ENCODE peak calls at places on chromosomes 5 and 9, in seven cellular contexts. C is ovary, E is lower leg skin, R is breast epithelium, T is left lung, P is Peyer's patch, N is Calu3. K is an unnamed sample.

GRCh38 chr5:57335092-57335491 is 147.5 kb downstream of the ACTBL2 start:
- DNase-seq in T (no peak), E (no peak), C (no peak), N (no peak), P (no peak), R (no peak), K (no peak)

GRCh38 chr9:133164209-133164590 is 486 bp upstream of the GBGT1 start:
- DNase-seq in P (no peak), R (peak; percentile 46), C (no peak), T (no peak), N (no peak), E (no peak), K (no peak)

GRCh38 chr5:132467292-132467984 is 23.1 kb downstream of the IRF1 start:
- DNase-seq in C (no peak), E (no peak), P (peak; percentile 60), T (no peak), R (peak; percentile 17), N (no peak), K (no peak)

GRCh38 chr5:105506692-105507277 is 1944.2 kb upstream of the NUDT12 start:
- DNase-seq in T (no peak), R (no peak), P (no peak), E (no peak), N (peak; percentile 53), C (no peak), K (no peak)

GRCh38 chr9:112861638-112862555 is 28.8 kb downstream of the SLC46A2 start:
- DNase-seq in R (no peak), C (no peak), P (peak; percentile 51), E (no peak), N (no peak), T (peak; percentile 83), K (no peak)

GRCh38 chr9:86042226-86042625 is 57.1 kb downstream of the GOLM1 start:
- DNase-seq in C (no peak), E (peak; percentile 31), N (no peak), T (no peak), R (no peak), P (no peak), K (no peak)

GRCh38 chr9:122498883-122499288 is 11.7 kb upstream of the OR1J2 start:
- DNase-seq in P (no peak), E (no peak), R (peak; percentile 67), T (no peak), C (no peak), N (peak; percentile 3), K (no peak)

GRCh38 chr5:149429839-149430721 is 51.0 kb upstream of the IL17B start:
- DNase-seq in N (no peak), T (no peak), P (no peak), E (no peak), C (peak; percentile 74), R (no peak), K (no peak)

GRCh38 chr9:107119735-107120134 is 163.3 kb upstream of the RAD23B start:
- DNase-seq in C (no peak), E (no peak), P (no peak), N (peak; percentile 39), T (no peak), R (no peak), K (no peak)

GRCh38 chr9:86407022-86407421 is 52.8 kb upstream of the TUT7 start:
- DNase-seq in P (no peak), E (no peak), R (no peak), T (no peak), C (no peak), N (peak; percentile 44), K (no peak)

GRCh38 chr5:100423330-100423729 is 111.8 kb upstream of the FAM174A start:
- DNase-seq in T (no peak), P (no peak), N (no peak), C (no peak), E (no peak), R (no peak), K (no peak)

GRCh38 chr9:14175778-14176177 is 138.2 kb downstream of the NFIB start:
- DNase-seq in N (no peak), P (no peak), R (no peak), T (no peak), C (no peak), E (no peak), K (no peak)

GRCh38 chr9:113476511-113476916 is 13.0 kb downstream of the RGS3 start:
- DNase-seq in E (no peak), T (no peak), N (no peak), P (no peak), C (no peak), R (no peak), K (no peak)

GRCh38 chr5:95530441-95530840 is 24.3 kb downstream of the SKIC3 start:
- DNase-seq in E (no peak), T (no peak), P (no peak), N (no peak), C (no peak), R (no peak), K (no peak)

GRCh38 chr9:91346644-91347043 is 15.1 kb downstream of the AUH start:
- DNase-seq in C (no peak), T (no peak), E (no peak), P (no peak), R (no peak), N (no peak), K (no peak)

GRCh38 chr5:80502795-80503194 is 14.9 kb downstream of the FAM151B start:
- DNase-seq in N (no peak), P (no peak), R (no peak), E (no peak), C (no peak), T (no peak), K (no peak)

GRCh38 chr9:106072421-106072820 is 378.1 kb downstream of the TMEM38B start:
- DNase-seq in E (no peak), T (no peak), P (no peak), R (no peak), N (no peak), C (no peak), K (no peak)

GRCh38 chr9:106621299-106621920 is 241.6 kb upstream of the ZNF462 start:
- DNase-seq in C (no peak), T (no peak), N (no peak), E (no peak), R (no peak), P (no peak), K (no peak)

GRCh38 chr5:60958088-60958487 is 13.1 kb downstream of the NDUFAF2 start:
- DNase-seq in T (no peak), C (no peak), N (no peak), P (no peak), R (no peak), E (no peak), K (no peak)

GRCh38 chr5:60959156-60959555 is 14.2 kb downstream of the NDUFAF2 start:
- DNase-seq in P (no peak), E (no peak), C (no peak), R (no peak), T (no peak), N (no peak), K (no peak)

GRCh38 chr5:60958712-60959111 is 13.7 kb downstream of the NDUFAF2 start:
- DNase-seq in C (no peak), P (no peak), T (no peak), E (no peak), R (no peak), N (no peak), K (no peak)

GRCh38 chr5:60961685-60962084 is 16.7 kb downstream of the NDUFAF2 start:
- DNase-seq in P (no peak), C (no peak), R (no peak), N (no peak), E (no peak), T (no peak), K (no peak)

GRCh38 chr5:60960591-60960990 is 15.6 kb downstream of the NDUFAF2 start:
- DNase-seq in C (no peak), P (no peak), E (no peak), R (no peak), N (no peak), T (no peak), K (no peak)
- TF ChIP-seq CTCF in C (no peak), P (no peak), E (no peak), R (no peak), N (peak; percentile 39), T (peak; percentile 26), K (peak; percentile 64)

DNA sequence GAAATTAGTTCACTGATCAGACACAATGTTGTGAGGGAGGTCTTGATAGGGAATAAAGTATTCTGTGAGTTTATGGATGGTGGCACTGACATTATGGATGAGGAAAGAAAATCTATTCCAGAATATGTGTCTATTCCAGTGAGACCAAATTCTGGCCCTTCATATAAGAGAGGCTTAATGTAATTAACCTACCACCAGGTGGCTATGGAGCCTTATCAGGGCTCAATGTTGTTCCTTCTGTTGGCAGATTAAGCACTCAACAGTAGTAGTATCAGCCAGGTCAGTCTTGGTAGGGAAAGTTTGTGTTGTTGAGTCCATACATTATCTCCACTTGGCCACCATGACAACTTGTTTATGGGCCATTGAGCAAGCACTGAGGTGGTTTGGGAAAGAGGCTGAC is 41.7 kb upstream of the BARX1 start:
- DNase-seq in C (no peak), E (no peak), N (no peak), P (no peak), R (no peak), T (no peak), K (no peak)
- TF ChIP-seq CTCF in C (no peak), E (no peak), N (no peak), P (no peak), R (no peak), T (no peak), K (no peak)

GRCh38 chr9:129383415-129384088 is 205.5 kb upstream of the IER5L start:
- DNase-seq in N (peak; percentile 63), E (peak; percentile 95), T (peak; percentile 94), R (peak; percentile 80), P (peak; percentile 89), C (peak; percentile 87), K (peak; percentile 80)
- TF ChIP-seq CTCF in N (no peak), E (no peak), T (peak; percentile 7), R (no peak), P (no peak), C (no peak), K (no peak)

DNA sequence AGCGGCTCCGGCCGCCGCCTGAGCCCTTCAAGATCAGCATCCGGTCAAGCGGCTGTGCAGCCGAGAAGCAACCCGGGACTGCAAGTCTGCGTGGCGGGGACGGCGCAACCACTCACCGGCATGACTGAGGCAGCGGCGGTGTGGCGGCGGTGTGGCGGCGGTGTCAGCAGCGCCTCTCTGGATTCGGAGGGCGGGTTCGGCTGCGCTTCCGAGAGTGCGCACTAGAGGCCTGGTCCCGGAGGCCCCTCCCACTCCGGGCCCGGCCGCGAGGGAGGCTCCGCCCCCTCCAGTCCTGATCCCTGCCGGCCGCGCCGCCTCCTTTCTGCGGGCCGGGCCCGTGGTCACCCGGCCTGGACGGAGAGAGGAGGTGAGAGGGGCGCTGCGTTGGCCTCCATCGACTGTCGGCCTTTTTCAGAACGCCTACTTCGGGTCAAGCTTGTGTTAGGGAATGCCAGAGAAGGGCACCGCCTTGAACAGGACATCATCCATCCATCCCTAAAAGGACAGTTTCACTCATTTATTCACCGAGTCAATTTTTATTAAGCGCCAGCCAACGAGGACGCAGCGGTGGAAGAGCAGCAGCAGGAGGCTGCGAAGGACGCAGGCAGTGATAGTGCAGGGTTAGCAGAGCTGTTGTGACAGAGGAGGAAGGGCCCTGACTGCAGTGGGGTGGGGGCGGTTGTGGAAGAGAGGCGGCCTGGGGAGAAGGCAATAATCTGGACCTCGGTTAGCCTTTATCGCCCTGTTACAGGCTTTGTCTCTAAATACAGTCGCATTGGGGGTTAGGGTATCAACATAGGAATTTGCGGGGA is at the start of gene ATOX1:
- DNase-seq in R (peak; percentile 88), P (peak; percentile 96), C (peak; percentile 90), T (peak; percentile 99), E (peak; percentile 98), N (peak; percentile 97), K (peak; percentile 95)
- TF ChIP-seq CTCF in R (no peak), P (peak; percentile 33), C (peak; percentile 25), T (no peak), E (no peak), N (no peak), K (no peak)

GRCh38 chr9:117622347-117622746 is 81.9 kb upstream of the TLR4 start:
- DNase-seq in T (no peak), N (no peak), E (no peak), R (no peak), C (no peak), P (no peak), K (no peak)
- TF ChIP-seq CTCF in T (no peak), N (no peak), E (no peak), R (no peak), C (no peak), P (no peak), K (no peak)